ENCODE peak calls at places on chromosomes 13 and 19, in eight cellular contexts. G is AG09309, H is body of pancreas, U is kidney epithelial cell, F is adrenal gland, S is fibroblast of pulmonary artery, A is AG10803, W is ascending aorta. O is an unnamed sample.

GRCh38 chr13:46006688-46007452 is 45.7 kb downstream of the ZC3H13 start:
- DNase-seq in G (no peak), H (no peak), U (no peak), F (no peak), S (no peak), A (no peak), W (no peak), O (no peak)

GRCh38 chr19:13033244-13033643 is 38.0 kb downstream of the NFIX start:
- DNase-seq in G (no peak), H (no peak), U (no peak), F (no peak), S (no peak), A (peak; percentile 50), W (no peak), O (no peak)

GRCh38 chr19:6011206-6011605 is 33.3 kb upstream of the RANBP3 start:
- DNase-seq in G (no peak), H (no peak), U (no peak), F (no peak), S (no peak), A (no peak), W (no peak), O (no peak)

GRCh38 chr13:89515948-89516347 is 1831.5 kb upstream of the MIR17HG start:
- DNase-seq in G (no peak), H (no peak), U (no peak), F (no peak), S (no peak), A (no peak), W (no peak), O (no peak)

GRCh38 chr13:95275322-95276118 is 25.7 kb downstream of the ABCC4 start:
- DNase-seq in G (no peak), H (no peak), U (no peak), F (no peak), S (peak; percentile 44), A (peak; percentile 86), W (no peak), O (no peak)

GRCh38 chr19:12750851-12751250 is 740 bp upstream of the BEST2 start:
- DNase-seq in G (no peak), H (no peak), U (no peak), F (no peak), S (no peak), A (no peak), W (no peak), O (no peak)

GRCh38 chr19:3852614-3853254 is 16.1 kb downstream of the ZFR2 start:
- DNase-seq in G (no peak), H (no peak), U (peak; percentile 52), F (no peak), S (peak; percentile 82), A (peak; percentile 56), W (no peak), O (peak; percentile 57)

GRCh38 chr13:105971312-105971711 is 564.1 kb downstream of the EFNB2 start:
- DNase-seq in G (no peak), H (no peak), U (no peak), F (no peak), S (peak; percentile 1), A (no peak), W (no peak), O (no peak)

GRCh38 chr19:14004619-14005380 is 1.3 kb downstream of the RFX1 start:
- DNase-seq in G (no peak), H (peak; percentile 80), U (no peak), F (peak; percentile 74), S (no peak), A (peak; percentile 42), W (peak; percentile 62), O (no peak)

GRCh38 chr13:40170982-40171381 is 495.5 kb downstream of the FOXO1 start:
- DNase-seq in G (no peak), H (no peak), U (no peak), F (no peak), S (no peak), A (no peak), W (no peak), O (no peak)

GRCh38 chr13:96082640-96083039 is 7.3 kb upstream of the HS6ST3 start:
- DNase-seq in G (no peak), H (no peak), U (peak; percentile 12), F (no peak), S (no peak), A (no peak), W (no peak), O (no peak)

GRCh38 chr13:22496803-22497508 is 683.8 kb upstream of the SGCG start:
- DNase-seq in G (no peak), H (no peak), U (no peak), F (peak; percentile 37), S (no peak), A (no peak), W (no peak), O (no peak)

GRCh38 chr13:32257649-32258048 is 57.5 kb downstream of the ZAR1L start:
- DNase-seq in G (no peak), H (no peak), U (no peak), F (no peak), S (no peak), A (no peak), W (no peak), O (no peak)

GRCh38 chr13:105972811-105973590 is 562.5 kb downstream of the EFNB2 start:
- DNase-seq in G (no peak), H (no peak), U (no peak), F (no peak), S (peak; percentile 3), A (peak; percentile 17), W (no peak), O (no peak)

GRCh38 chr19:46482645-46483044 is 11.3 kb upstream of the PNMA8A start:
- DNase-seq in G (no peak), H (no peak), U (no peak), F (no peak), S (peak; percentile 39), A (peak; percentile 54), W (no peak), O (no peak)

GRCh38 chr13:106117035-106117434 is 418.4 kb downstream of the EFNB2 start:
- DNase-seq in G (peak; percentile 47), H (no peak), U (no peak), F (no peak), S (no peak), A (peak; percentile 47), W (no peak), O (peak; percentile 18)

GRCh38 chr19:11324079-11324661 is 15.3 kb downstream of the RAB3D start:
- DNase-seq in G (peak; percentile 92), H (peak; percentile 77), U (peak; percentile 88), F (peak; percentile 72), S (peak; percentile 97), A (peak; percentile 97), W (peak; percentile 67), O (peak; percentile 90)
- H3K4me3 ChIP-seq in G (no peak overlapping the region), H (no peak overlapping the region), U (no peak overlapping the region), F (no peak overlapping the region), S (no peak overlapping the region), A (peak overlapping the region; percentile 18), W (no peak overlapping the region), O (no peak overlapping the region)

DNA sequence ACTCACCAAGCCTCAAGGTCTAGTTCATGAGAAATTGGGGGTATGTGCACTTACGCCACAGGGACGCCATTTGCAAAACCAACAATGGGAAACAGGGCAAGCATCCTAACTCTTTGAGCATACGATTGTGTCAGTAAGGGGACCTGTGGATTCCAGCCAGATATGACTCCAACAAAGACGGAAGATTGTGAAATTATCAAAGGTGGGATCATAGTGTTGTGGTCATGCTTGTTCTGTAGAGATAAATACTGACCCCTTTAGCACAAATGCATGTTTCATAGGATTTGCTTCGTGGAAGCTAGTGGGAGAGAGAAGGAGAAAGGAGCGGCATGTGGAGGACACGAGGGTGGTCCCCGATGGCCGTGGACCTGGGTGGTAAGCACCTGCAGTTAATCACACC is 37.8 kb downstream of the GATAD2A start:
- DNase-seq in G (no peak), H (no peak), U (no peak), F (no peak), S (no peak), A (no peak), W (no peak), O (no peak)
- TF ChIP-seq CTCF in G (no peak), H (no peak), U (no peak), F (no peak), S (no peak), A (no peak), W (no peak), O (no peak)

GRCh38 chr13:113528798-113529180 is 38.3 kb upstream of the DCUN1D2 start:
- DNase-seq in G (no peak), H (no peak), U (no peak), F (no peak), S (no peak), A (no peak), W (no peak), O (no peak)
- H3K4me3 ChIP-seq in G (no peak overlapping the region), H (no peak overlapping the region), U (no peak overlapping the region), F (no peak overlapping the region), S (no peak overlapping the region), A (no peak overlapping the region), W (no peak overlapping the region), O (no peak overlapping the region)

GRCh38 chr19:50349277-50350057 is 16.0 kb downstream of the NAPSA start:
- DNase-seq in G (no peak), H (no peak), U (no peak), F (no peak), S (no peak), A (no peak), W (no peak), O (no peak)
- TF ChIP-seq CTCF in G (peak; percentile 6), H (no peak), U (no peak), F (no peak), S (no peak), A (no peak), W (no peak), O (no peak)

DNA sequence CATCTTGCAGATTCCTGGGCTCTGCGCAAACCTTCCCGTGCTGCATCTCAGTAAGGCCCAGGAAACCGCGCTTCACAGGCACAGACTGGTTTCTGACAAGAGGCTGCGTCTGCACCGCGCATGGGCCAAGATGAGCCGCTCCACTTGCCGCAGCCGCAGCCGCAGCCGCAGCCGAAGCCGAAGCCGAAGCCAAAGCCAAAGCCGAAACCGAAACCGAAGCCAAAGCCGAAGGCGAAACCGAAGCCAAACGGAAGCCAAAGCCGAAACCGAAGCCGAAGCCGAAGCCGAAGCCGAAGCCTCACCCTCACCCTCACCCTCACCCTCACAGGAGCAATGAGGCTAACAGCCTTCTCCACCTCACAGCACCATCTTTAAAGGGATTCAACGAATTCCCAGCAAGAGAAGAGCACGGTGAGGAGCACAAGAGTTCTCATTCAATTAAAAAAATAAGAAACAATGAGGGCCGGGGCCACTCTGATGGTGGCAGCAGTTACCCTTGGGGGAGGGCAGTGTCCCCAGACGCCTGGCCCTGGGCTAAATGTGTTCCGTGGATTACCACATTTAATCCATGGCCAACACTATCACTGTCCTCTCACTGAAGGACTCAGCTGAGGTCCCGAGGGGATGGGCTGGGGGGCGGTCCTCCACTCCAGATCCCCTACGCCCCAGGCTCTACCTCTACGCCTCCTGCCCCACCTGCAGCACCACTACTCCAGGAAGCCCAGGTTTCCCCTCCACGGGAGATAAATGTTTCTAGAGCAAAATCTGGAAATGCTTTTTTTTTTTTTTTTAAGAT is 29.1 kb downstream of the ZNF787 start:
- DNase-seq in G (no peak), H (no peak), U (no peak), F (no peak), S (no peak), A (no peak), W (no peak), O (no peak)
- H3K4me3 ChIP-seq in G (no peak overlapping the region), H (no peak overlapping the region), U (no peak overlapping the region), F (no peak overlapping the region), S (no peak overlapping the region), A (no peak overlapping the region), W (no peak overlapping the region), O (no peak overlapping the region)

GRCh38 chr13:36476661-36477060 is 44.4 kb downstream of the CCNA1 start:
- DNase-seq in G (no peak), H (no peak), U (no peak), F (no peak), S (no peak), A (no peak), W (no peak), O (no peak)

GRCh38 chr13:36480726-36481485 is 48.6 kb downstream of the CCNA1 start:
- DNase-seq in G (no peak), H (no peak), U (no peak), F (no peak), S (no peak), A (no peak), W (no peak), O (no peak)

GRCh38 chr13:36475468-36475867 is 43.2 kb downstream of the CCNA1 start:
- DNase-seq in G (no peak), H (no peak), U (no peak), F (no peak), S (peak; percentile 44), A (no peak), W (no peak), O (peak; percentile 1)
- TF ChIP-seq CTCF in G (no peak), H (no peak), U (peak; percentile 9), F (no peak), S (peak; percentile 38), A (peak; percentile 10), W (no peak), O (no peak)

O was measured in astrocyte of the cerebellum.